ENCODE peak calls at places on chromosome 1, in seven cellular contexts. L, E, B, G, F, V and X are unnamed samples.

GRCh38 chr1:67647036-67647798 is 37.8 kb upstream of the GADD45A start:
- DNase-seq in G (no peak), F (no peak), V (peak; percentile 24), B (no peak), E (no peak), L (no peak), X (no peak)

GRCh38 chr1:223631367-223631977 is 34.0 kb downstream of the CAPN8 start:
- DNase-seq in B (no peak), L (no peak), E (no peak), F (no peak), V (no peak), G (no peak), X (no peak)

GRCh38 chr1:23167353-23168078 is 1.1 kb downstream of the LUZP1 start:
- DNase-seq in L (peak; percentile 77), V (peak; percentile 51), G (no peak), B (peak; percentile 72), F (no peak), E (peak; percentile 33), X (peak; percentile 35)

GRCh38 chr1:221530791-221531190 is 211.1 kb downstream of the DUSP10 start:
- DNase-seq in V (no peak), E (no peak), G (no peak), L (no peak), F (no peak), B (no peak), X (no peak)

GRCh38 chr1:172638249-172638648 is 20.7 kb upstream of the FASLG start:
- DNase-seq in E (no peak), G (no peak), B (no peak), V (no peak), L (no peak), F (no peak), X (no peak)

GRCh38 chr1:118981436-118981835 is 6.7 kb downstream of the TBX15 start:
- DNase-seq in B (no peak), F (no peak), E (no peak), V (no peak), G (no peak), L (no peak), X (no peak)

GRCh38 chr1:53336146-53336545 is 8.3 kb upstream of the LRP8 start:
- DNase-seq in L (no peak), V (no peak), B (no peak), G (no peak), E (no peak), F (no peak), X (no peak)

GRCh38 chr1:3469849-3470649 is 15.6 kb downstream of the ARHGEF16 start:
- DNase-seq in B (peak; percentile 6), F (no peak), L (no peak), V (peak; percentile 11), G (no peak), E (no peak), X (no peak)

GRCh38 chr1:93593868-93594602 is 87.6 kb downstream of the BCAR3 start:
- DNase-seq in E (no peak), G (no peak), L (no peak), V (no peak), B (no peak), F (no peak), X (no peak)

GRCh38 chr1:235107368-235108184 is 21.1 kb downstream of the TOMM20 start:
- DNase-seq in B (no peak), G (no peak), E (no peak), V (no peak), F (no peak), L (no peak), X (no peak)

GRCh38 chr1:75136921-75137641 is 2.9 kb downstream of the LHX8 start:
- DNase-seq in L (no peak), G (no peak), B (no peak), E (no peak), V (no peak), F (no peak), X (no peak)

GRCh38 chr1:42679364-42679983 is 2.7 kb upstream of the YBX1 start:
- DNase-seq in L (no peak), E (no peak), V (no peak), F (no peak), B (no peak), G (no peak), X (no peak)